ENCODE peak calls at places on chromosomes 5 and 9, in ten cellular contexts. T is A549, Y is transverse colon, H is H9, D is SK-N-SH, V is tibial nerve, F is aorta, Z is IMR-90, E is heart right ventricle, G is esophagus squamous epithelium. L is an unnamed sample. For H3K4me1, the result is how much of the 10 kb centered on the place peaks cover.

GRCh38 chr5:157166164-157166493 is at the start of gene GARIN3:
- DNase-seq in T (no peak), Y (no peak), H (no peak), D (no peak), V (no peak), F (no peak), Z (no peak), E (no peak), G (no peak), L (no peak)

GRCh38 chr5:126594077-126594476 is 942 bp downstream of the ALDH7A1 start:
- DNase-seq in T (no peak), Y (no peak), H (no peak), D (no peak), V (no peak), F (no peak), Z (peak), E (no peak), G (no peak), L (no peak)

GRCh38 chr5:157516016-157516415 is 56.0 kb downstream of the NIPAL4 start:
- DNase-seq in T (peak), Y (no peak), H (no peak), D (no peak), V (no peak), F (no peak), Z (peak), E (no peak), G (no peak), L (no peak)

GRCh38 chr9:72292184-72292787 is 72.7 kb downstream of the ZFAND5 start:
- DNase-seq in T (peak), Y (no peak), H (no peak), D (peak), V (no peak), F (no peak), Z (peak), E (no peak), G (no peak), L (peak)

GRCh38 chr9:96293481-96293880 is 8.5 kb downstream of the HSD17B3 start:
- DNase-seq in T (no peak), Y (no peak), H (no peak), D (no peak), V (no peak), F (no peak), Z (peak), E (no peak), G (no peak), L (no peak)

GRCh38 chr9:89844075-89844474 is 239.3 kb downstream of the GADD45G start:
- DNase-seq in T (no peak), Y (no peak), H (no peak), D (no peak), V (no peak), F (no peak), Z (no peak), E (no peak), G (no peak), L (no peak)

GRCh38 chr9:87179556-87180340 is 232.4 kb upstream of the GAS1 start:
- DNase-seq in T (no peak), Y (no peak), H (no peak), D (no peak), V (no peak), F (no peak), Z (no peak), E (no peak), G (no peak), L (no peak)

GRCh38 chr9:126499911-126500599 is 113.7 kb upstream of the LMX1B start:
- DNase-seq in T (peak), Y (no peak), H (peak), D (no peak), V (no peak), F (peak), Z (no peak), E (no peak), G (no peak), L (no peak)

GRCh38 chr9:107839371-107839770 is 349.8 kb upstream of the KLF4 start:
- DNase-seq in T (no peak), Y (no peak), H (no peak), D (no peak), V (no peak), F (no peak), Z (no peak), E (no peak), G (no peak), L (no peak)

GRCh38 chr5:85538362-85538761 is 1079.4 kb upstream of the COX7C start:
- DNase-seq in T (no peak), Y (no peak), H (no peak), D (no peak), V (no peak), F (no peak), Z (no peak), E (no peak), G (no peak), L (no peak)

GRCh38 chr9:95001720-95002119 is 275.2 kb downstream of the AOPEP start:
- DNase-seq in T (no peak), Y (no peak), H (no peak), D (no peak), V (no peak), F (no peak), Z (no peak), E (no peak), G (no peak), L (no peak)

GRCh38 chr5:33008751-33009418 is 297.8 kb downstream of the NPR3 start:
- DNase-seq in T (peak), Y (peak), H (peak), D (no peak), V (no peak), F (no peak), Z (no peak), E (no peak), G (no peak), L (no peak)

GRCh38 chr9:69637193-69637592 is 35.0 kb downstream of the APBA1 start:
- DNase-seq in T (no peak), Y (no peak), H (no peak), D (no peak), V (no peak), F (no peak), Z (no peak), E (no peak), G (no peak), L (no peak)

GRCh38 chr5:60595183-60595582 is 104.8 kb downstream of the DEPDC1B start:
- DNase-seq in T (no peak), Y (no peak), H (no peak), D (no peak), V (no peak), F (no peak), Z (no peak), E (no peak), G (no peak), L (no peak)

GRCh38 chr9:97845130-97845529 is 7.9 kb upstream of the FOXE1 start:
- DNase-seq in T (no peak), Y (no peak), H (no peak), D (no peak), V (no peak), F (no peak), Z (peak), E (no peak), G (no peak), L (no peak)

GRCh38 chr5:60018091-60018490 is 124.6 kb upstream of the PDE4D start:
- DNase-seq in T (no peak), Y (no peak), H (no peak), D (no peak), V (no peak), F (no peak), Z (no peak), E (no peak), G (no peak), L (no peak)

GRCh38 chr9:75471549-75472114 is 383.3 kb downstream of the OSTF1 start:
- DNase-seq in T (no peak), Y (no peak), H (no peak), D (no peak), V (no peak), F (no peak), Z (no peak), E (no peak), G (no peak), L (no peak)

DNA sequence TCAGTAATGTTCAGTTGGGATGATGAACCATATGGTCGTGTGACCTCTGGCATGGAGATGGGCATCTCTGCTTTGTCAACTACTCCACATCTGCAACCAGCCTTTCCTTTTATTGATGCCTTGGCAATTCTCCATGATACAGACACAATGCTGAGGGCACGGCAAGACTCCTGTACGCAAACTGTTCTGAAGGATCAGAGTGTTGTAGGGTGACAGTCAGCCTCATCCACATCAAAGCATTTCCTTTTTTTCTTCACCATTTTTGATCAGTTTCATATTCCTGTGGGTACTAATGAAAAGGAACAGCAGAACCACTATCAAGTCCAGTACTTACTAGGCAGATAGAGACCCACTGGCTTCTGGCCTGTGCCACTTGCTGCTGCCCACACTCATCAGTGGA is 181.6 kb downstream of the PALM2AKAP2 start:
- DNase-seq in T (no peak), Y (no peak), H (no peak), D (peak), V (no peak), F (no peak), Z (no peak), E (no peak), G (no peak), L (no peak)
- H3K4me1 ChIP-seq in T (under half), Y (under half), H (under half), D (under half), V (under half), F (under half), Z (under half), E (under half), G (under half), L (under half)

DNA sequence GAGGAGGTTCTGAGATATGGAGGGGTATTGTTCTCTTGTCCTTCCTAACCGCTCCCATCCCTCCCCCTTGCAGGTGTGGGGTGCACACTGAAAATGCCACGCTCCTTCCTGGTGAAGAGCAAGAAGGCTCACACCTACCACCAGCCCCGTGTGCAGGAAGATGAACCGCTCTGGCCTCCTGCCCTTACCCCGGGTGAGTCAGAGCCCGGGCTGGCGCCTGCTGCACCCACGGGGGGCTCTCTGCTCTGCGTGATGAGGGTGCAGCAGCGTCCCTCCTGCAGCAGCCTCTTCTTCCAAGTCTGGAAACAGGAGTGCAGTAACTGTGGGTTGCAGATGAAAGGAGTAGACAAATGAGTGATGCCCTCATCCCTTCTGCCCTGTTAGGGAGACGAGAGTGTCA is 8.1 kb downstream of the GFI1B start:
- DNase-seq in T (no peak), Y (no peak), H (no peak), D (no peak), V (no peak), F (no peak), Z (no peak), E (no peak), G (no peak), L (no peak)
- H3K27ac ChIP-seq in T (no peak), Y (no peak), H (no peak), D (no peak), V (no peak), F (no peak), Z (no peak), E (no peak), G (no peak), L (no peak)

GRCh38 chr9:136991993-136992818 is at the start of gene PAXX:
- DNase-seq in T (peak), Y (peak), H (peak), D (peak), V (peak), F (peak), Z (peak), E (peak), G (peak), L (peak)
- H3K4me1 ChIP-seq in T (under half), Y (half or more), H (under half), D (under half), V (half or more), F (under half), Z (under half), E (under half), G (under half), L (under half)

GRCh38 chr5:56176155-56176798 is 56.9 kb downstream of the ANKRD55 start:
- DNase-seq in T (no peak), Y (no peak), H (no peak), D (no peak), V (no peak), F (no peak), Z (peak), E (peak), G (no peak), L (no peak)
- H3K27ac ChIP-seq in T (peak), Y (peak), H (no peak), D (no peak), V (no peak), F (no peak), Z (peak), E (peak), G (peak), L (no peak)

GRCh38 chr5:138370537-138370936 is 18.1 kb downstream of the KDM3B start:
- DNase-seq in T (no peak), Y (no peak), H (no peak), D (no peak), V (no peak), F (no peak), Z (peak), E (no peak), G (no peak), L (no peak)
- H3K4me1 ChIP-seq in T (under half), Y (half or more), H (under half), D (under half), V (half or more), F (under half), Z (under half), E (half or more), G (under half), L (under half)

GRCh38 chr5:88833371-88834107 is 49.4 kb downstream of the MEF2C start:
- DNase-seq in T (no peak), Y (peak), H (no peak), D (no peak), V (no peak), F (no peak), Z (peak), E (peak), G (no peak), L (peak)

GRCh38 chr5:88829773-88830172 is 53.2 kb downstream of the MEF2C start:
- DNase-seq in T (no peak), Y (no peak), H (no peak), D (no peak), V (no peak), F (no peak), Z (no peak), E (no peak), G (no peak), L (no peak)

GRCh38 chr5:88830567-88830966 is 52.4 kb downstream of the MEF2C start:
- DNase-seq in T (no peak), Y (no peak), H (no peak), D (no peak), V (no peak), F (no peak), Z (no peak), E (no peak), G (no peak), L (peak)

GRCh38 chr5:88834108-88834462 is 48.9 kb downstream of the MEF2C start:
- DNase-seq in T (no peak), Y (no peak), H (no peak), D (no peak), V (no peak), F (no peak), Z (no peak), E (no peak), G (no peak), L (no peak)

GRCh38 chr5:88831856-88832255 is 51.1 kb downstream of the MEF2C start:
- DNase-seq in T (no peak), Y (no peak), H (no peak), D (no peak), V (no peak), F (no peak), Z (no peak), E (no peak), G (no peak), L (no peak)
- H3K27ac ChIP-seq in T (no peak), Y (no peak), H (no peak), D (no peak), V (no peak), F (peak), Z (no peak), E (peak), G (no peak), L (no peak)

DNA sequence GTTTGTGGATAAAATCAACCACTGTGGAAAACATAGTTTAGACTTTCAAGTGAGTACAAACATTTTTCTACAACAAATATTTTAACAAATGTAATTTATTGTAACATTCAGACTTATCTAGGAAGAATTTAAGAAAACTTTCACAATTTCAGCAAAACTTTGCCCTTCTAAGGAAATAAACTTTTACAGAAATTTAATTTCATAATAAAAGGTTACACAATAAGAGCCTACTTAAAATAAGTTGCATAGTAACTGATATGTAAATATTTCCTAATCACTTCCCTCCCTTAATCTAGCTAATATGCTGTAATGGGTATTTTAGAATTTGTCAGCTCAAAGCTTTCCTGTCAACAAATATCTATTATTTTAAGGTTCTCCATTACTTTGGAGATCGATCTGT is 1899.9 kb downstream of the MAT2B start:
- DNase-seq in T (no peak), Y (no peak), H (no peak), D (no peak), V (no peak), F (no peak), Z (no peak), E (no peak), G (no peak), L (no peak)
- H3K4me1 ChIP-seq in T (under half), Y (under half), H (under half), D (under half), V (under half), F (under half), Z (under half), E (under half), G (under half), L (under half)

GRCh38 chr5:146249801-146250200 is 46.4 kb downstream of the RBM27 start:
- DNase-seq in T (no peak), Y (no peak), H (no peak), D (no peak), V (no peak), F (no peak), Z (no peak), E (no peak), G (no peak), L (no peak)

GRCh38 chr5:146254223-146254622 is 50.8 kb downstream of the RBM27 start:
- DNase-seq in T (no peak), Y (no peak), H (no peak), D (no peak), V (no peak), F (no peak), Z (no peak), E (no peak), G (no peak), L (no peak)

GRCh38 chr5:146243217-146243616 is 39.8 kb downstream of the RBM27 start:
- DNase-seq in T (no peak), Y (no peak), H (no peak), D (no peak), V (no peak), F (no peak), Z (no peak), E (no peak), G (no peak), L (no peak)

DNA sequence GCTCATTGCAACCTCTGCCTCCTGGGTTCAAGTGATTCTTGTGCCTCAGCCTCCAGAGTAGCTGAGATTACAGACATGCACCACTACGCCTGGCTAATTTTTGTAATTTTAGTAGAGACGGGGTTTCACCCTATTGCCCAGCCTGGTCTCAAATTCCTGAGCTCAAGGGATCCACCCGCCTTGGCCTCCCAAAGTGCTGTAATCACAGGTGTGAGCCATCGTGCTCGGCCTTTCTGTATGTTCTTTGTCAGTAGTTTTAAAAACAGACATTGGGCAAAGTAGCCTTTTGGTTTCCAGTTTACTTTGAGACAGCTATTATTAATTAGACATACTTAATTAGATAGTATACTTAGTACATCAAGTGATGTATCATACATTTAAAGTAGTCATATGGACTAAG is 45.1 kb downstream of the RBM27 start:
- DNase-seq in T (no peak), Y (no peak), H (no peak), D (no peak), V (no peak), F (no peak), Z (no peak), E (no peak), G (no peak), L (no peak)
- H3K27ac ChIP-seq in T (no peak), Y (no peak), H (no peak), D (no peak), V (no peak), F (no peak), Z (no peak), E (no peak), G (no peak), L (no peak)